ENCODE peak calls at places on chromosomes 7 and 10, in ten cellular contexts. One of them, this sample, is unnamed.
A peak's percentile ranks its signal among the peaks of the same experiment; 100 is the strongest.

GRCh38 chr10:101968286-101968685 is 87.7 kb downstream of the ARMH3 start:
- DNase-seq in stomach: no peak
- DNase-seq in adrenal gland: no peak
- DNase-seq in tibial nerve: no peak
- DNase-seq in transverse colon: no peak
- DNase-seq in heart left ventricle: no peak
- DNase-seq in IMR-90: no peak
- DNase-seq in endothelial cell of umbilical vein: no peak
- DNase-seq in HCT116: no peak
- DNase-seq in Peyer's patch: no peak
- DNase-seq in this sample: no peak

GRCh38 chr7:107563072-107563760 is 504 bp downstream of the COG5 start:
- DNase-seq in Peyer's patch: peak; percentile 56
- DNase-seq in endothelial cell of umbilical vein: no peak
- DNase-seq in tibial nerve: peak; percentile 33
- DNase-seq in IMR-90: peak; percentile 8
- DNase-seq in HCT116: peak; percentile 44
- DNase-seq in stomach: peak; percentile 62
- DNase-seq in adrenal gland: no peak
- DNase-seq in heart left ventricle: no peak
- DNase-seq in transverse colon: no peak
- DNase-seq in this sample: no peak

GRCh38 chr7:138089080-138089901 is 13.0 kb downstream of the AKR1D1 start:
- DNase-seq in Peyer's patch: no peak
- DNase-seq in heart left ventricle: no peak
- DNase-seq in HCT116: no peak
- DNase-seq in tibial nerve: no peak
- DNase-seq in transverse colon: no peak
- DNase-seq in adrenal gland: peak; percentile 30
- DNase-seq in IMR-90: no peak
- DNase-seq in endothelial cell of umbilical vein: no peak
- DNase-seq in stomach: no peak
- DNase-seq in this sample: no peak

GRCh38 chr10:132397671-132398565 is 918 bp downstream of the PWWP2B start:
- DNase-seq in transverse colon: peak; percentile 67
- DNase-seq in HCT116: no peak
- DNase-seq in Peyer's patch: peak; percentile 82
- DNase-seq in heart left ventricle: no peak
- DNase-seq in tibial nerve: no peak
- DNase-seq in endothelial cell of umbilical vein: peak; percentile 37
- DNase-seq in adrenal gland: peak; percentile 93
- DNase-seq in IMR-90: peak; percentile 47
- DNase-seq in stomach: peak; percentile 68
- DNase-seq in this sample: no peak

GRCh38 chr7:57769958-57770357 is 320.0 kb downstream of the ZNF716 start:
- DNase-seq in transverse colon: no peak
- DNase-seq in stomach: no peak
- DNase-seq in adrenal gland: no peak
- DNase-seq in heart left ventricle: no peak
- DNase-seq in HCT116: no peak
- DNase-seq in tibial nerve: no peak
- DNase-seq in endothelial cell of umbilical vein: no peak
- DNase-seq in IMR-90: no peak
- DNase-seq in Peyer's patch: no peak
- DNase-seq in this sample: no peak

GRCh38 chr10:23927926-23928325 is 281.0 kb upstream of the KIAA1217 start:
- DNase-seq in heart left ventricle: peak; percentile 31
- DNase-seq in transverse colon: no peak
- DNase-seq in IMR-90: no peak
- DNase-seq in Peyer's patch: no peak
- DNase-seq in stomach: no peak
- DNase-seq in tibial nerve: peak; percentile 42
- DNase-seq in HCT116: no peak
- DNase-seq in adrenal gland: no peak
- DNase-seq in endothelial cell of umbilical vein: no peak
- DNase-seq in this sample: peak; percentile 13

GRCh38 chr7:68206946-68207485 is 1210.4 kb downstream of the TYW1 start:
- DNase-seq in tibial nerve: no peak
- DNase-seq in HCT116: no peak
- DNase-seq in Peyer's patch: no peak
- DNase-seq in heart left ventricle: no peak
- DNase-seq in adrenal gland: no peak
- DNase-seq in transverse colon: no peak
- DNase-seq in stomach: no peak
- DNase-seq in IMR-90: no peak
- DNase-seq in endothelial cell of umbilical vein: no peak
- DNase-seq in this sample: no peak

GRCh38 chr7:131244259-131244852 is 83.3 kb upstream of the MKLN1 start:
- DNase-seq in transverse colon: peak; percentile 17
- DNase-seq in IMR-90: peak; percentile 97
- DNase-seq in heart left ventricle: no peak
- DNase-seq in stomach: no peak
- DNase-seq in HCT116: peak; percentile 35
- DNase-seq in adrenal gland: peak; percentile 89
- DNase-seq in tibial nerve: peak; percentile 44
- DNase-seq in endothelial cell of umbilical vein: peak; percentile 73
- DNase-seq in Peyer's patch: no peak
- DNase-seq in this sample: peak; percentile 70

GRCh38 chr7:127629268-127629854 is 11.4 kb upstream of the PAX4 start:
- DNase-seq in endothelial cell of umbilical vein: no peak
- DNase-seq in HCT116: peak; percentile 50
- DNase-seq in heart left ventricle: no peak
- DNase-seq in tibial nerve: no peak
- DNase-seq in stomach: peak; percentile 35
- DNase-seq in transverse colon: peak; percentile 34
- DNase-seq in IMR-90: no peak
- DNase-seq in adrenal gland: no peak
- DNase-seq in Peyer's patch: no peak
- DNase-seq in this sample: no peak

GRCh38 chr7:28729685-28730084 is 228.4 kb downstream of the TRIL start:
- DNase-seq in HCT116: no peak
- DNase-seq in transverse colon: no peak
- DNase-seq in endothelial cell of umbilical vein: no peak
- DNase-seq in adrenal gland: no peak
- DNase-seq in Peyer's patch: no peak
- DNase-seq in stomach: no peak
- DNase-seq in heart left ventricle: no peak
- DNase-seq in tibial nerve: no peak
- DNase-seq in IMR-90: peak; percentile 28
- DNase-seq in this sample: no peak

GRCh38 chr7:158491094-158491493 is 96.5 kb downstream of the PTPRN2 start:
- DNase-seq in tibial nerve: no peak
- DNase-seq in heart left ventricle: no peak
- DNase-seq in endothelial cell of umbilical vein: no peak
- DNase-seq in HCT116: no peak
- DNase-seq in transverse colon: no peak
- DNase-seq in adrenal gland: no peak
- DNase-seq in IMR-90: no peak
- DNase-seq in Peyer's patch: no peak
- DNase-seq in stomach: no peak
- DNase-seq in this sample: no peak

GRCh38 chr7:105587899-105588690 is 6.8 kb upstream of the EFCAB10 start:
- DNase-seq in HCT116: no peak
- DNase-seq in Peyer's patch: no peak
- DNase-seq in endothelial cell of umbilical vein: no peak
- DNase-seq in transverse colon: no peak
- DNase-seq in stomach: no peak
- DNase-seq in IMR-90: peak; percentile 27
- DNase-seq in adrenal gland: no peak
- DNase-seq in heart left ventricle: no peak
- DNase-seq in tibial nerve: no peak
- DNase-seq in this sample: no peak

GRCh38 chr7:44133295-44133694 is 7.8 kb downstream of the MYL7 start:
- DNase-seq in heart left ventricle: no peak
- DNase-seq in Peyer's patch: no peak
- DNase-seq in tibial nerve: no peak
- DNase-seq in IMR-90: no peak
- DNase-seq in stomach: no peak
- DNase-seq in endothelial cell of umbilical vein: no peak
- DNase-seq in adrenal gland: no peak
- DNase-seq in HCT116: no peak
- DNase-seq in transverse colon: no peak
- DNase-seq in this sample: no peak

GRCh38 chr10:132669208-132669861 is 116.6 kb downstream of the NKX6-2 start:
- DNase-seq in adrenal gland: no peak
- DNase-seq in HCT116: no peak
- DNase-seq in Peyer's patch: no peak
- DNase-seq in tibial nerve: no peak
- DNase-seq in stomach: no peak
- DNase-seq in transverse colon: no peak
- DNase-seq in endothelial cell of umbilical vein: no peak
- DNase-seq in IMR-90: no peak
- DNase-seq in heart left ventricle: no peak
- DNase-seq in this sample: no peak

DNA sequence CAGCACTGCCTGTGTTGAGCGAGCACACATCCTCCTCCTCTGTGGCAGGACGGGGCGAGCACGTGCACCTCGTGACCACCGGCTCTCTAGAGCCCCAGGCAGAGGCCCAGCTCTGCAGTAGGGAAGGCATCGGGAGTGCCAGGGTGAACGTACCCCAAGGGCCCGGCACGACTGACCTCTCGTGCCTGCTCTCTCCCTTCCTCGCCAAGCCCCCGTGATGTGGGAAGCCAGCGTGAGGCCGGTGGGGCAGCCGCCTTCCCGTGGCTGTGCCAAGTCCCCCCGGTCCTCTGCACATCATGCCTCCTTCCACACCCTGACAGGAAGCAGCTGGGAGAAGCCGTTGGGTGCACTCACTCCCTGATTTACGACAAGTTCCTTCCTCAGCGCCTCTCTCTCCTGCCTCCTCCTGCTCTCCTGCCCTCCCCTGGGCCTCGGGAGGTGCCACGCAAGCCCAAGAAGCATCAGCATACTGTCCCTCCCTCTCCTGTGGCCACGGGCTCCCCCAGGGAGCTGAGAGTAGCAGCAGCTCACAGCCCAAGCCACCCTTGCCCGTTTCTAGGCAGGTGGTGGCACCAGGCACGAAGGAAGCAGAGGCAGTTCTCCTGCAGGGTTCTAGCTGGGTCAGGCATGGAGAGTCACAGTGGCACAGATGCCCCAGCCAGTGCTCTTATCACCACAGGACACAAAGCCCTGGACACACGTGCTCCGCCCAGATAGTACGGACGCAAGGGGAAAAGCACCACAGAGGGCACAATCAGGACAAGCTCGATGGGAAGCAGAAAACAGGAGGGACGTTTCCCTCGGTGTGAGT is 47.0 kb downstream of the AMZ1 start:
- DNase-seq in endothelial cell of umbilical vein: peak; percentile 88
- DNase-seq in transverse colon: peak; percentile 41
- DNase-seq in HCT116: no peak
- DNase-seq in IMR-90: no peak
- DNase-seq in adrenal gland: peak; percentile 52
- DNase-seq in Peyer's patch: peak; percentile 25
- DNase-seq in heart left ventricle: peak; percentile 51
- DNase-seq in stomach: peak; percentile 26
- DNase-seq in tibial nerve: no peak
- DNase-seq in this sample: peak; percentile 37
- H3K4me3 ChIP-seq in endothelial cell of umbilical vein: no peak overlapping the region
- H3K4me3 ChIP-seq in transverse colon: no peak overlapping the region
- H3K4me3 ChIP-seq in HCT116: no peak overlapping the region
- H3K4me3 ChIP-seq in IMR-90: no peak overlapping the region
- H3K4me3 ChIP-seq in adrenal gland: no peak overlapping the region
- H3K4me3 ChIP-seq in Peyer's patch: no peak overlapping the region
- H3K4me3 ChIP-seq in heart left ventricle: peak overlapping the region; percentile 33
- H3K4me3 ChIP-seq in stomach: no peak overlapping the region
- H3K4me3 ChIP-seq in tibial nerve: no peak overlapping the region
- H3K4me3 ChIP-seq in this sample: no peak overlapping the region

DNA sequence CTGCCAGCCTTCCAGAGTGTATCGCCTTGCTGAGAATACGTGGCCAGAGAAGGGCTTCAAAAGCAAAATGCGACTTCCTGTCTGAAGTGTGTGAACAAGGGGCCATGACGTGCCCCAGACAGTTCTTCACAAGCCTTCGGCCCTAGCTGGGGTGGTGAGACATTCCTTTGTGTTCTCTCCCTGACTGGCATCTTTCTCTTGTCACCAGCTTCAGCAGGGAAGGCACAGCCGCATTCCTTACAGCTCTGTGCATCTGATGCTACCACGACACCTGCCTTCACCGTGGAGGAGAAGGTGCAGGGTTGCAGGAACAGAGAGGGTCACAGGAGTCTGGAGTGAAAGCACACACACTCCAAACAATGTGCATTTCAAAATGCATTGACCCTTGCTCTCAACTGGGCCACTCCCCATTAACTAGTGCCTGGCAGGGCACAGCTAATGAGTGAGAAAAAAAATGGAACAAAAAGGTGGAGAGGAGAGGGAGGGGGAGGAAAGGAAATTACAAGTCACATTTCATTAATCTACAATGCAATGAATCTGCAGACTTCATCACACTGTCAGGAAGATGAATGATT is 93.4 kb downstream of the GPR26 start:
- DNase-seq in tibial nerve: no peak
- DNase-seq in HCT116: no peak
- DNase-seq in Peyer's patch: no peak
- DNase-seq in stomach: no peak
- DNase-seq in IMR-90: no peak
- DNase-seq in transverse colon: no peak
- DNase-seq in adrenal gland: no peak
- DNase-seq in endothelial cell of umbilical vein: no peak
- DNase-seq in heart left ventricle: no peak
- DNase-seq in this sample: no peak
- H3K27me3 ChIP-seq in tibial nerve: no peaks in the 10 kb centered on the region
- H3K27me3 ChIP-seq in HCT116: peaks cover 69% of the 10 kb centered on the region
- H3K27me3 ChIP-seq in Peyer's patch: no peaks in the 10 kb centered on the region
- H3K27me3 ChIP-seq in stomach: peaks cover 3% of the 10 kb centered on the region
- H3K27me3 ChIP-seq in IMR-90: no peaks in the 10 kb centered on the region
- H3K27me3 ChIP-seq in transverse colon: no peaks in the 10 kb centered on the region
- H3K27me3 ChIP-seq in adrenal gland: no peaks in the 10 kb centered on the region
- H3K27me3 ChIP-seq in endothelial cell of umbilical vein: no peaks in the 10 kb centered on the region
- H3K27me3 ChIP-seq in heart left ventricle: peaks cover 11% of the 10 kb centered on the region
- H3K27me3 ChIP-seq in this sample: no peaks in the 10 kb centered on the region

GRCh38 chr7:152759655-152760383 is at the start of gene ACTR3B:
- DNase-seq in tibial nerve: peak; percentile 83
- DNase-seq in transverse colon: peak; percentile 92
- DNase-seq in endothelial cell of umbilical vein: peak; percentile 35
- DNase-seq in heart left ventricle: peak; percentile 92
- DNase-seq in stomach: peak; percentile 93
- DNase-seq in Peyer's patch: peak; percentile 89
- DNase-seq in IMR-90: peak; percentile 79
- DNase-seq in adrenal gland: peak; percentile 89
- DNase-seq in HCT116: peak; percentile 66
- DNase-seq in this sample: peak; percentile 88
- TF ChIP-seq POLR2A in tibial nerve: peak; percentile 69
- TF ChIP-seq POLR2A in transverse colon: no peak
- TF ChIP-seq POLR2A in endothelial cell of umbilical vein: peak; percentile 90
- TF ChIP-seq POLR2A in heart left ventricle: peak; percentile 58
- TF ChIP-seq POLR2A in stomach: no peak
- TF ChIP-seq POLR2A in Peyer's patch: peak; percentile 75
- TF ChIP-seq POLR2A in IMR-90: peak; percentile 81
- TF ChIP-seq POLR2A in adrenal gland: peak; percentile 85
- TF ChIP-seq POLR2A in HCT116: peak; percentile 89
- TF ChIP-seq POLR2A in this sample: peak; percentile 99

DNA sequence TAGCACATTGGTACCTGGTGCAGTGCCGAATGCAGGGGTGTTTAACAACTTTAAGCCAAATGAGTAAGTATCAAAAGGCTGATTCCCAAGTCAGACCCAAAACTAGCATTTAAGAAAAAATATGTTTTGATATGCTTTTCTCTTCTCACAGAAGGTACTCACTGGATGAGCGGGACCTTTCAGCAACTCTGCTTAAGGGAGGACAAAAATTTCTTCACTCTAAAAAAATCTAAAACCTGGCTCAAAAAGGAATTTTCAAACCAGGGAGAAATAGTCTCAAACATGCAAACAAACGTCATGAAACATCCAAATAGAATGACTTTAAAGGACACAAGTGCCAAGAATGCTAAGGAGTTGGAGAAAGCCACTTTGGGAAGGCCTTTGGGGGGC is 962.1 kb downstream of the KCNMA1 start:
- DNase-seq in Peyer's patch: no peak
- DNase-seq in heart left ventricle: no peak
- DNase-seq in IMR-90: no peak
- DNase-seq in stomach: no peak
- DNase-seq in HCT116: no peak
- DNase-seq in adrenal gland: no peak
- DNase-seq in tibial nerve: no peak
- DNase-seq in transverse colon: no peak
- DNase-seq in endothelial cell of umbilical vein: no peak
- DNase-seq in this sample: no peak
- H3K4me3 ChIP-seq in Peyer's patch: no peak overlapping the region
- H3K4me3 ChIP-seq in heart left ventricle: no peak overlapping the region
- H3K4me3 ChIP-seq in IMR-90: no peak overlapping the region
- H3K4me3 ChIP-seq in stomach: no peak overlapping the region
- H3K4me3 ChIP-seq in HCT116: no peak overlapping the region
- H3K4me3 ChIP-seq in adrenal gland: no peak overlapping the region
- H3K4me3 ChIP-seq in tibial nerve: no peak overlapping the region
- H3K4me3 ChIP-seq in transverse colon: no peak overlapping the region
- H3K4me3 ChIP-seq in endothelial cell of umbilical vein: no peak overlapping the region
- H3K4me3 ChIP-seq in this sample: no peak overlapping the region

This sample was measured in gastrocnemius medialis.